ENCODE peak calls at places on chromosomes 7 and 10, in four cellular contexts. N is heart right ventricle, C is foreskin fibroblast, K is PC-9. S is an unnamed sample.

GRCh38 chr10:373516-374309 is 238.5 kb downstream of the ZMYND11 start:
- DNase-seq in N (no peak), C (peak; percentile 73), K (no peak), S (peak; percentile 43)

GRCh38 chr7:17029150-17029549 is 147.4 kb upstream of the AGR3 start:
- DNase-seq in N (no peak), C (no peak), K (no peak), S (no peak)

GRCh38 chr10:132444877-132445351 is 47.9 kb downstream of the PWWP2B start:
- DNase-seq in N (no peak), C (no peak), K (peak; percentile 47), S (no peak)

GRCh38 chr7:8143151-8143874 is 118.7 kb downstream of the ICA1 start:
- DNase-seq in N (no peak), C (no peak), K (no peak), S (no peak)

GRCh38 chr10:84429926-84430520 is 101.6 kb downstream of the CCSER2 start:
- DNase-seq in N (peak; percentile 46), C (peak; percentile 39), K (peak; percentile 74), S (no peak)

GRCh38 chr10:76286536-76286935 is 855.1 kb downstream of the LRMDA start:
- DNase-seq in N (no peak), C (peak; percentile 63), K (no peak), S (no peak)

GRCh38 chr7:156675721-156676120 is 35.1 kb downstream of the RNF32 start:
- DNase-seq in N (no peak), C (no peak), K (no peak), S (no peak)

GRCh38 chr7:13879994-13880686 is 109.3 kb downstream of the ETV1 start:
- DNase-seq in N (no peak), C (peak; percentile 74), K (peak; percentile 49), S (peak; percentile 11)

GRCh38 chr7:4861673-4862072 is at the start of gene PAPOLB:
- DNase-seq in N (no peak), C (peak; percentile 39), K (no peak), S (no peak)

GRCh38 chr10:102342462-102342861 is 53.0 kb upstream of the NFKB2 start:
- DNase-seq in N (no peak), C (peak; percentile 17), K (no peak), S (no peak)

GRCh38 chr10:95457319-95457886 is 103.8 kb downstream of the SORBS1 start:
- DNase-seq in N (no peak), C (no peak), K (no peak), S (no peak)

GRCh38 chr10:66349076-66349475 is 576.8 kb upstream of the LRRTM3 start:
- DNase-seq in N (no peak), C (no peak), K (no peak), S (no peak)

GRCh38 chr7:5439572-5440496 is 16.2 kb upstream of the TNRC18 start:
- DNase-seq in N (no peak), C (no peak), K (no peak), S (no peak)

GRCh38 chr10:78438094-78438906 is 404.6 kb downstream of the RPS24 start:
- DNase-seq in N (no peak), C (no peak), K (no peak), S (no peak)

GRCh38 chr7:94972296-94972695 is 64.9 kb downstream of the PPP1R9A start:
- DNase-seq in N (no peak), C (peak; percentile 70), K (peak; percentile 59), S (no peak)

GRCh38 chr7:88331322-88331721 is 24.6 kb upstream of the STEAP4 start:
- DNase-seq in N (no peak), C (peak; percentile 64), K (no peak), S (no peak)

GRCh38 chr7:3267928-3268690 is 32.9 kb upstream of the SDK1 start:
- DNase-seq in N (no peak), C (peak; percentile 97), K (peak; percentile 58), S (no peak)

GRCh38 chr7:41051525-41051924 is 651.4 kb downstream of the INHBA start:
- DNase-seq in N (peak; percentile 54), C (peak; percentile 26), K (no peak), S (no peak)

GRCh38 chr10:117160567-117160966 is 22.5 kb upstream of the VAX1 start:
- DNase-seq in N (no peak), C (no peak), K (no peak), S (no peak)

GRCh38 chr7:149422914-149423285 is 38.0 kb downstream of the ZNF777 start:
- DNase-seq in N (no peak), C (peak; percentile 10), K (no peak), S (no peak)

GRCh38 chr7:151819826-151820225 is 57.1 kb downstream of the PRKAG2 start:
- DNase-seq in N (no peak), C (no peak), K (no peak), S (no peak)

GRCh38 chr10:124381011-124381591 is 37.6 kb downstream of the OAT start:
- DNase-seq in N (no peak), C (no peak), K (no peak), S (no peak)

GRCh38 chr7:5691536-5692090 is 89.8 kb downstream of the RNF216 start:
- DNase-seq in N (no peak), C (no peak), K (no peak), S (no peak)

GRCh38 chr7:105050493-105050892 is 36.5 kb downstream of the KMT2E start:
- DNase-seq in N (no peak), C (no peak), K (no peak), S (no peak)

GRCh38 chr7:122528879-122529481 is 169.9 kb downstream of the RNF133 start:
- DNase-seq in N (no peak), C (peak; percentile 43), K (peak; percentile 49), S (peak; percentile 5)

GRCh38 chr10:48533951-48534720 is 70.7 kb downstream of the ARHGAP22 start:
- DNase-seq in N (no peak), C (peak; percentile 27), K (no peak), S (peak; percentile 11)

GRCh38 chr7:41921453-41921912 is 218.6 kb upstream of the INHBA start:
- DNase-seq in N (no peak), C (peak; percentile 91), K (no peak), S (peak; percentile 94)

GRCh38 chr10:118272090-118272775 is 69.9 kb downstream of the FAM204A start:
- DNase-seq in N (no peak), C (peak; percentile 45), K (no peak), S (no peak)

GRCh38 chr10:58868736-58869435 is 307.6 kb upstream of the PHYHIPL start:
- DNase-seq in N (no peak), C (peak; percentile 63), K (no peak), S (no peak)

GRCh38 chr10:73893386-73893785 is 17.5 kb upstream of the PLAU start:
- DNase-seq in N (no peak), C (no peak), K (peak; percentile 76), S (no peak)

GRCh38 chr7:116540743-116541142 is 15.9 kb downstream of the CAV1 start:
- DNase-seq in N (no peak), C (no peak), K (no peak), S (no peak)

GRCh38 chr10:96377816-96378294 is 19.1 kb upstream of the OPALIN start:
- DNase-seq in N (peak; percentile 59), C (peak; percentile 12), K (no peak), S (no peak)

GRCh38 chr10:96299383-96299782 is 4.9 kb upstream of the DNTT start:
- DNase-seq in N (no peak), C (no peak), K (no peak), S (no peak)

GRCh38 chr10:121494296-121494695 is 103.9 kb downstream of the FGFR2 start:
- DNase-seq in N (no peak), C (no peak), K (no peak), S (no peak)

GRCh38 chr10:88542522-88542921 is 40.6 kb downstream of the RNLS start:
- DNase-seq in N (no peak), C (no peak), K (no peak), S (no peak)
- TF ChIP-seq CTCF in N (no peak), C (no peak), K (no peak), S (no peak)

DNA sequence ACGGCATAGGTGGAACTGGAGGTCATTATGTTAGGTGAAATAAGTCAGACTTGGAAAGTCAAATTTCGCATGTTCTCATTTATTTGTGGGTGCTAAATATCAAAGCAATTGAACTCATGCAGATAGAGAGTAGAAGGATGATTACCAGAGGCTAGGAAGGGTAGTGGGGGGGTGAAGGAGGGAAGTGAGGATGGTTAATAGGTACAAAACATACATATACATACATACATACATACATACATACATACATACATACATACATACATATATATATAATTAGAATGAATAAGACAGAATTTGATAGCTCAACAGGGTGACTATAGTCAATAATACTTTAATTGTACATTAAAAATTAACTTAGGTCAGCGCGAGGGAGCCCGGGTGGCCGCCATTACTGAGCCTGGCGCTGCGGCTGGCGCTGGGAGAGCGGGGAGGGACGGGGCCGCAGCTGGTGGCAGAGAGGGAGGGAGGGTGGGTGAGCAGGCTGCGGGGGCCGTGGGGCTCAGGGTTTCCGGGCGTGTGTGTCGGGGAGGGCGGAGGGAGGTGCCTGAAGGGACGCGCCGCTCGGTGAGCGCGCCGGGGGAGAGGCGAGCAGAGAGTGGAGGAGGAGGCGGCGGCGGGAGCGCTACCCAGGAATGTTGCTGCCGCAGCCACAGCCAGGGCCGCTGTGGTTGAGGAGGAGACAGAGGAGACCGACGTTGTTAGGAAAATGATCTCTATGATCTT is 85.8 kb upstream of the EGFR start:
- DNase-seq in N (peak; percentile 54), C (peak; percentile 89), K (peak; percentile 74), S (peak; percentile 1)
- H3K4me3 ChIP-seq in N (peak overlapping the region; percentile 36), C (peak overlapping the region; percentile 42), K (peak overlapping the region; percentile 60), S (peak overlapping the region; percentile 45)

GRCh38 chr7:50956522-50957155 is 173.9 kb upstream of the GRB10 start:
- DNase-seq in N (no peak), C (no peak), K (no peak), S (no peak)

GRCh38 chr7:50959991-50960390 is 177.3 kb upstream of the GRB10 start:
- DNase-seq in N (no peak), C (no peak), K (no peak), S (no peak)

GRCh38 chr7:50957855-50958254 is 175.2 kb upstream of the GRB10 start:
- DNase-seq in N (no peak), C (no peak), K (no peak), S (no peak)

GRCh38 chr7:50959560-50959959 is 176.9 kb upstream of the GRB10 start:
- DNase-seq in N (no peak), C (no peak), K (no peak), S (no peak)

DNA sequence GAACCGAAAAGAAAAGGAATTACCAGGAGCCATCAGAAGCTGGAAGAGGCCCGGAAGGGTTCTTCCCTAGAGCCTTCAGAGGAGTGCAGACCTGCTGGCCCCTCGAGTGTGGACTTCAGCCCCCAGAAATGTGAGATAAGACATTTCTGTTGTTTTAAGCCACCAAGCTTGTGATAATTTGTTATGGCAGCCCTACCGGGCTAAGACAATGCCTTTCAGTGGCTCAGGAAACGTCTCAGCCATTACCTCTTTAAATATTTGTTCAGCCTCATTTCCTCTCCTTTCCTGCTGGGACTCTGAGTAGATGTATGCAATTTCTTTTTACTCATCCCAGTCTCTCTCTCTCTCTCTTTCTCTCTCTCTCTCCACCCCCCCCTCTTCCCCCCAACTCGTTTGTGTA is 174.7 kb upstream of the GRB10 start:
- DNase-seq in N (no peak), C (no peak), K (no peak), S (no peak)
- TF ChIP-seq CTCF in N (no peak), C (no peak), K (no peak), S (no peak)

GRCh38 chr7:55569797-55570196 is 2.5 kb downstream of the VOPP1 start:
- DNase-seq in N (no peak), C (no peak), K (no peak), S (no peak)

GRCh38 chr7:55570218-55570873 is 2.0 kb downstream of the VOPP1 start:
- DNase-seq in N (no peak), C (peak; percentile 39), K (peak; percentile 69), S (no peak)

GRCh38 chr7:55572378-55573233 is at the start of gene VOPP1:
- DNase-seq in N (peak; percentile 58), C (peak; percentile 90), K (peak; percentile 59), S (no peak)

GRCh38 chr7:55571534-55572377 is 546 bp downstream of the VOPP1 start:
- DNase-seq in N (peak; percentile 32), C (peak; percentile 73), K (peak; percentile 63), S (no peak)

GRCh38 chr7:55570939-55571338 is 1.4 kb downstream of the VOPP1 start:
- DNase-seq in N (no peak), C (peak; percentile 87), K (peak; percentile 94), S (peak; percentile 38)
- H3K4me3 ChIP-seq in N (peak overlapping the region; percentile 95), C (peak overlapping the region; percentile 65), K (peak overlapping the region; percentile 91), S (peak overlapping the region; percentile 81)